ENCODE peak calls at places on chromosomes 2 and 18, in eight cellular contexts. Q, K, N, I, G, Z, R and B are unnamed samples.
A peak's percentile ranks its signal among the peaks of the same experiment; 100 is the strongest.

GRCh38 chr2:40554665-40555294 is 102.9 kb upstream of the SLC8A1 start:
- DNase-seq in Z (peak; percentile 76), G (no peak), K (peak; percentile 83), R (peak; percentile 32), N (peak; percentile 24), I (peak; percentile 88), Q (no peak), B (peak; percentile 70)

GRCh38 chr2:42141687-42142475 is 27.3 kb upstream of the EML4 start:
- DNase-seq in N (no peak), Q (no peak), G (no peak), R (peak; percentile 32), I (peak; percentile 62), Z (peak; percentile 64), K (peak; percentile 65), B (peak; percentile 73)

GRCh38 chr2:11026286-11026921 is 114.7 kb downstream of the KCNF1 start:
- DNase-seq in Z (no peak), Q (no peak), N (no peak), G (no peak), I (no peak), R (no peak), K (no peak), B (no peak)

GRCh38 chr2:3704647-3705046 is 1.3 kb downstream of the DCDC2C start:
- DNase-seq in Q (no peak), K (no peak), I (no peak), Z (no peak), G (no peak), N (no peak), R (no peak), B (no peak)

GRCh38 chr2:3959372-3959771 is 256.0 kb downstream of the DCDC2C start:
- DNase-seq in Z (peak; percentile 25), G (no peak), R (peak; percentile 31), I (peak; percentile 56), N (no peak), K (peak; percentile 53), Q (no peak), B (no peak)

GRCh38 chr2:29878898-29879297 is 42.5 kb downstream of the ALK start:
- DNase-seq in Q (no peak), N (no peak), I (no peak), Z (peak; percentile 4), R (peak; percentile 11), G (no peak), K (no peak), B (no peak)

GRCh38 chr2:240465765-240466578 is 30.5 kb downstream of the GPC1 start:
- DNase-seq in Z (no peak), N (no peak), R (no peak), K (no peak), G (no peak), I (no peak), Q (no peak), B (peak; percentile 16)

GRCh38 chr2:101883860-101884259 is 107.9 kb upstream of the IL1R2 start:
- DNase-seq in I (peak; percentile 59), N (peak; percentile 21), R (peak; percentile 79), K (peak; percentile 48), Z (peak; percentile 14), G (no peak), Q (no peak), B (peak; percentile 50)

GRCh38 chr18:68714707-68715496 is at the start of gene TMX3:
- DNase-seq in Q (peak; percentile 85), K (peak; percentile 96), G (peak; percentile 88), N (peak; percentile 92), I (peak; percentile 83), R (peak; percentile 94), Z (peak; percentile 94), B (peak; percentile 88)

GRCh38 chr2:173719471-173719870 is 245.7 kb downstream of the SP3 start:
- DNase-seq in R (no peak), I (no peak), Z (no peak), Q (no peak), N (no peak), G (no peak), K (no peak), B (no peak)

GRCh38 chr18:2853926-2854664 is 7.3 kb downstream of the EMILIN2 start:
- DNase-seq in I (no peak), G (no peak), R (no peak), N (no peak), K (no peak), Z (peak; percentile 36), Q (no peak), B (no peak)

GRCh38 chr2:15506231-15506819 is 54.8 kb downstream of the NBAS start:
- DNase-seq in K (no peak), Q (no peak), R (no peak), G (no peak), Z (no peak), N (no peak), I (no peak), B (no peak)